ENCODE peak calls at places on chromosomes 16 and 17, in five cellular contexts. H is neural progenitor cell, B is colonic mucosa, R is IMR-90, X is Karpas-422. G is an unnamed sample.

GRCh38 chr16:4329354-4329775 is 13.5 kb downstream of the GLIS2 start:
- DNase-seq in R (no peak), H (no peak), B (no peak), X (no peak), G (no peak)

GRCh38 chr17:48002208-48002919 is 31.5 kb downstream of the CDK5RAP3 start:
- DNase-seq in H (peak; percentile 48), R (peak; percentile 87), X (peak; percentile 89), B (no peak), G (peak; percentile 87)

GRCh38 chr17:39104046-39104445 is 47.4 kb downstream of the PLXDC1 start:
- DNase-seq in X (no peak), B (no peak), H (no peak), R (peak; percentile 79), G (peak; percentile 63)

GRCh38 chr17:80860101-80860671 is 131.5 kb upstream of the CHMP6 start:
- DNase-seq in X (no peak), H (no peak), B (no peak), R (no peak), G (no peak)

GRCh38 chr16:58428621-58429557 is 36.6 kb downstream of the GINS3 start:
- DNase-seq in R (no peak), B (no peak), X (no peak), H (no peak), G (peak; percentile 14)

GRCh38 chr17:79706931-79707382 is 23.8 kb upstream of the ENPP7 start:
- DNase-seq in H (peak; percentile 32), R (no peak), B (no peak), X (no peak), G (no peak)

GRCh38 chr17:6239237-6239798 is 169.1 kb downstream of the WSCD1 start:
- DNase-seq in X (no peak), R (no peak), H (no peak), B (no peak), G (no peak)

GRCh38 chr16:27803775-27804549 is 254.0 kb downstream of the KATNIP start:
- DNase-seq in X (no peak), H (no peak), B (no peak), R (no peak), G (no peak)

GRCh38 chr17:44220211-44221071 is 966 bp upstream of the UBTF start:
- DNase-seq in H (peak; percentile 71), X (peak; percentile 86), B (peak; percentile 54), R (peak; percentile 44), G (no peak)

GRCh38 chr17:4152471-4152870 is 9.5 kb downstream of the CYB5D2 start:
- DNase-seq in X (no peak), H (no peak), B (no peak), R (peak; percentile 77), G (peak; percentile 56)

GRCh38 chr17:33436321-33436720 is 143.2 kb upstream of the ASIC2 start:
- DNase-seq in B (no peak), H (no peak), R (peak; percentile 9), X (no peak), G (peak; percentile 32)

GRCh38 chr17:17051791-17052461 is 9.7 kb downstream of the MPRIP start:
- DNase-seq in R (peak; percentile 15), H (no peak), X (no peak), B (peak; percentile 77), G (no peak)

GRCh38 chr17:47742319-47743181 is 9.5 kb downstream of the TBX21 start:
- DNase-seq in R (no peak), H (peak; percentile 81), B (no peak), X (peak; percentile 73), G (no peak)

GRCh38 chr16:67530013-67530939 is 1.6 kb downstream of the RIPOR1 start:
- DNase-seq in B (peak; percentile 59), H (peak; percentile 59), R (peak; percentile 76), X (no peak), G (peak; percentile 65)

GRCh38 chr17:83199500-83200201 is 120.2 kb downstream of the METRNL start:
- DNase-seq in X (peak; percentile 70), B (no peak), H (no peak), R (peak; percentile 49), G (no peak)

GRCh38 chr17:21551081-21551881 is 141.0 kb upstream of the KCNJ18 start:
- DNase-seq in X (peak; percentile 91), B (peak; percentile 86), H (no peak), R (peak; percentile 89), G (peak; percentile 82)

GRCh38 chr17:77191266-77191665 is 50.5 kb downstream of the SEC14L1 start:
- DNase-seq in X (no peak), B (no peak), H (no peak), R (no peak), G (no peak)

GRCh38 chr16:81473561-81473960 is 29.0 kb downstream of the CMIP start:
- DNase-seq in B (no peak), R (peak; percentile 54), X (no peak), H (no peak), G (peak; percentile 60)

GRCh38 chr16:58734459-58734787 is 307 bp upstream of the GOT2 start:
- DNase-seq in B (no peak), R (no peak), X (no peak), H (no peak), G (no peak)

GRCh38 chr17:65533056-65533745 is 28.2 kb downstream of the AXIN2 start:
- DNase-seq in R (no peak), B (no peak), H (no peak), X (no peak), G (no peak)

GRCh38 chr17:4728124-4728523 is 3.1 kb upstream of the MED11 start:
- DNase-seq in H (no peak), B (no peak), R (no peak), X (no peak), G (no peak)

GRCh38 chr17:40362696-40363479 is 1.6 kb downstream of the GJD3 start:
- DNase-seq in B (peak; percentile 81), H (peak; percentile 92), X (peak; percentile 93), R (peak; percentile 70), G (peak; percentile 53)

GRCh38 chr16:10895053-10895946 is 18.3 kb downstream of the CIITA start:
- DNase-seq in R (peak; percentile 38), B (peak; percentile 47), X (peak; percentile 81), H (peak; percentile 90), G (peak; percentile 12)

GRCh38 chr17:46003907-46004748 is 5.1 kb downstream of the STH start:
- DNase-seq in X (no peak), B (peak; percentile 75), R (peak; percentile 5), H (no peak), G (peak; percentile 14)

GRCh38 chr17:69913241-69914015 is 161.6 kb upstream of the KCNJ16 start:
- DNase-seq in R (peak; percentile 28), B (no peak), X (peak; percentile 70), H (no peak), G (peak; percentile 7)

GRCh38 chr17:56269998-56270397 is 116.7 kb downstream of the ANKFN1 start:
- DNase-seq in X (no peak), H (no peak), B (no peak), R (no peak), G (no peak)

GRCh38 chr17:29789186-29790170 is 140.6 kb downstream of the SSH2 start:
- DNase-seq in R (no peak), B (no peak), X (no peak), H (peak; percentile 7), G (peak; percentile 16)

GRCh38 chr17:44219126-44219635 is 294 bp downstream of the UBTF start:
- DNase-seq in X (peak; percentile 88), H (peak; percentile 93), R (peak; percentile 65), B (peak; percentile 61), G (no peak)

GRCh38 chr16:86722970-86723369 is 144.6 kb downstream of the FOXL1 start:
- DNase-seq in B (no peak), H (no peak), R (peak; percentile 50), X (no peak), G (no peak)

GRCh38 chr16:75288596-75289120 is 37.2 kb upstream of the BCAR1 start:
- DNase-seq in B (no peak), H (no peak), X (no peak), R (no peak), G (no peak)

GRCh38 chr17:76772842-76773521 is 35.1 kb downstream of the MFSD11 start:
- DNase-seq in X (no peak), B (no peak), R (peak; percentile 70), H (peak; percentile 65), G (peak; percentile 86)

GRCh38 chr17:81483085-81483861 is 29.3 kb downstream of the ACTG1 start:
- DNase-seq in R (no peak), X (no peak), H (peak; percentile 58), B (peak; percentile 32), G (no peak)

GRCh38 chr17:73224663-73225305 is 31.9 kb downstream of the COG1 start:
- DNase-seq in B (no peak), X (no peak), H (no peak), R (no peak), G (no peak)

GRCh38 chr17:72266099-72266852 is 145.5 kb downstream of the SOX9 start:
- DNase-seq in X (no peak), R (no peak), H (no peak), B (no peak), G (no peak)

GRCh38 chr16:78695371-78695770 is 595.9 kb downstream of the WWOX start:
- DNase-seq in R (no peak), X (no peak), B (no peak), H (no peak), G (no peak)

GRCh38 chr17:63928966-63929695 is 3.0 kb downstream of the CD79B start:
- DNase-seq in X (no peak), R (no peak), B (no peak), H (no peak), G (no peak)

GRCh38 chr17:63926164-63926563 is 6.0 kb downstream of the CD79B start:
- DNase-seq in R (no peak), H (no peak), B (no peak), X (peak; percentile 67), G (no peak)

GRCh38 chr17:63927464-63928171 is 4.5 kb downstream of the CD79B start:
- DNase-seq in B (no peak), R (no peak), X (peak; percentile 91), H (no peak), G (no peak)

GRCh38 chr17:63929860-63930766 is 2.0 kb downstream of the CD79B start:
- DNase-seq in X (peak; percentile 55), H (no peak), R (no peak), B (no peak), G (no peak)

GRCh38 chr17:63928172-63928666 is 3.9 kb downstream of the CD79B start:
- DNase-seq in X (peak; percentile 79), R (no peak), B (no peak), H (no peak), G (no peak)
- H3K27ac ChIP-seq in X (peak overlapping the region; percentile 99), R (no peak overlapping the region), B (no peak overlapping the region), H (no peak overlapping the region), G (no peak overlapping the region)

GRCh38 chr16:88870608-88871348 is 4.3 kb upstream of the PABPN1L start:
- DNase-seq in R (no peak), H (no peak), B (no peak), X (peak; percentile 59), G (no peak)
- H3K9ac ChIP-seq in R (no peak overlapping the region), H (no peak overlapping the region), B (peak overlapping the region; percentile 56), X (peak overlapping the region; percentile 24), G (no peak overlapping the region)

GRCh38 chr17:27489045-27489715 is 32.9 kb downstream of the KSR1 start:
- DNase-seq in B (peak; percentile 63), X (no peak), R (peak; percentile 59), H (no peak), G (peak; percentile 56)
- H3K27ac ChIP-seq in B (no peak overlapping the region), X (no peak overlapping the region), R (peak overlapping the region; percentile 16), H (no peak overlapping the region), G (no peak overlapping the region)

DNA sequence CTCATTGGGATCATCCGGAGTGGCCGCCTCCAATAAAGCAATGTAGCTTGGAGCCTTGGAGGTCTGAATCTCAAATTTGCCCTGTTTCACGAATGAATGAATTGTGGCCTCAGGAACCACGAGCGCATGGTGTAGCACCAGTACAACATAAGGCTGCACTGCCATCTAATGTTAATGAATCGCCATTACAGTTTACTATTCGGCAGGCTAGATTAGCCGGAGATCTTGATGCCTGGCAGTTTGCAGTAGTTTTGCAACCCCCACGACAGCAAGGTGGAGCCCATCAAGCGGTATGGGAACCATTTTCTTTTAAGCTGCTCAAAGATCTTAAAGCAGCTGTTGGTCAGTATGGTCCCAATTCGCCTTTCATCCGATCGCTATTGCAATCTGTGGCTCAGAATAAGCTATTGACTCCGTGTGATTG is 18.8 kb downstream of the ALOX15B start:
- DNase-seq in B (peak; percentile 48), X (peak; percentile 94), H (peak; percentile 89), R (peak; percentile 75), G (peak; percentile 53)
- H3K9ac ChIP-seq in B (no peak overlapping the region), X (peak overlapping the region; percentile 33), H (no peak overlapping the region), R (no peak overlapping the region), G (no peak overlapping the region)

G was measured in astrocyte.